ENCODE peak calls at places on chromosomes 7 and 10, in nine cellular contexts. One of them, this sample, is unnamed. For H3K27me3, the result is how much of the 10 kb centered on the place peaks cover.

GRCh38 chr10:3199488-3199887 is 26.9 kb upstream of the PITRM1 start:
- DNase-seq in CD8-positive, alpha-beta T cell: no peak
- DNase-seq in left ventricle myocardium inferior: no peak
- DNase-seq in cardiac muscle cell: no peak
- DNase-seq in colonic mucosa: no peak
- DNase-seq in Panc1: no peak
- DNase-seq in ovary: no peak
- DNase-seq in K562: no peak
- DNase-seq in endothelial cell of umbilical vein: no peak
- DNase-seq in this sample: no peak

GRCh38 chr10:86349474-86349873 is 17.1 kb downstream of the GRID1 start:
- DNase-seq in CD8-positive, alpha-beta T cell: no peak
- DNase-seq in left ventricle myocardium inferior: no peak
- DNase-seq in cardiac muscle cell: peak
- DNase-seq in colonic mucosa: no peak
- DNase-seq in Panc1: no peak
- DNase-seq in ovary: no peak
- DNase-seq in K562: peak
- DNase-seq in endothelial cell of umbilical vein: peak
- DNase-seq in this sample: no peak

GRCh38 chr10:60426425-60426824 is 36.8 kb upstream of the ANK3 start:
- DNase-seq in CD8-positive, alpha-beta T cell: no peak
- DNase-seq in left ventricle myocardium inferior: no peak
- DNase-seq in cardiac muscle cell: no peak
- DNase-seq in colonic mucosa: no peak
- DNase-seq in Panc1: no peak
- DNase-seq in ovary: no peak
- DNase-seq in K562: no peak
- DNase-seq in endothelial cell of umbilical vein: peak
- DNase-seq in this sample: no peak

GRCh38 chr7:29951206-29951605 is 38.4 kb downstream of the SCRN1 start:
- DNase-seq in CD8-positive, alpha-beta T cell: no peak
- DNase-seq in left ventricle myocardium inferior: no peak
- DNase-seq in cardiac muscle cell: no peak
- DNase-seq in colonic mucosa: no peak
- DNase-seq in Panc1: no peak
- DNase-seq in ovary: no peak
- DNase-seq in K562: no peak
- DNase-seq in endothelial cell of umbilical vein: no peak
- DNase-seq in this sample: no peak

GRCh38 chr10:86446987-86447386 is 74.6 kb downstream of the WAPL start:
- DNase-seq in CD8-positive, alpha-beta T cell: no peak
- DNase-seq in left ventricle myocardium inferior: no peak
- DNase-seq in cardiac muscle cell: no peak
- DNase-seq in colonic mucosa: no peak
- DNase-seq in Panc1: no peak
- DNase-seq in ovary: no peak
- DNase-seq in K562: no peak
- DNase-seq in endothelial cell of umbilical vein: no peak
- DNase-seq in this sample: no peak

GRCh38 chr7:155598810-155599210 is 45.7 kb upstream of the RBM33 start:
- DNase-seq in CD8-positive, alpha-beta T cell: peak
- DNase-seq in left ventricle myocardium inferior: peak
- DNase-seq in cardiac muscle cell: peak
- DNase-seq in colonic mucosa: peak
- DNase-seq in Panc1: peak
- DNase-seq in ovary: peak
- DNase-seq in K562: peak
- DNase-seq in endothelial cell of umbilical vein: peak
- DNase-seq in this sample: peak

GRCh38 chr7:96987719-96988118 is 17.6 kb upstream of the DLX6 start:
- DNase-seq in CD8-positive, alpha-beta T cell: no peak
- DNase-seq in left ventricle myocardium inferior: no peak
- DNase-seq in cardiac muscle cell: no peak
- DNase-seq in colonic mucosa: no peak
- DNase-seq in Panc1: no peak
- DNase-seq in ovary: no peak
- DNase-seq in K562: no peak
- DNase-seq in endothelial cell of umbilical vein: no peak
- DNase-seq in this sample: no peak

GRCh38 chr10:132444877-132445351 is 47.9 kb downstream of the PWWP2B start:
- DNase-seq in CD8-positive, alpha-beta T cell: no peak
- DNase-seq in left ventricle myocardium inferior: no peak
- DNase-seq in cardiac muscle cell: no peak
- DNase-seq in colonic mucosa: no peak
- DNase-seq in Panc1: no peak
- DNase-seq in ovary: no peak
- DNase-seq in K562: no peak
- DNase-seq in endothelial cell of umbilical vein: no peak
- DNase-seq in this sample: no peak

GRCh38 chr7:30176463-30177090 is 41.8 kb downstream of the MTURN start:
- DNase-seq in CD8-positive, alpha-beta T cell: no peak
- DNase-seq in left ventricle myocardium inferior: no peak
- DNase-seq in cardiac muscle cell: no peak
- DNase-seq in colonic mucosa: no peak
- DNase-seq in Panc1: no peak
- DNase-seq in ovary: no peak
- DNase-seq in K562: no peak
- DNase-seq in endothelial cell of umbilical vein: no peak
- DNase-seq in this sample: no peak

GRCh38 chr10:8437896-8438295 is 383.4 kb downstream of the GATA3 start:
- DNase-seq in CD8-positive, alpha-beta T cell: no peak
- DNase-seq in left ventricle myocardium inferior: no peak
- DNase-seq in cardiac muscle cell: no peak
- DNase-seq in colonic mucosa: no peak
- DNase-seq in Panc1: no peak
- DNase-seq in ovary: no peak
- DNase-seq in K562: no peak
- DNase-seq in endothelial cell of umbilical vein: no peak
- DNase-seq in this sample: no peak

GRCh38 chr10:27742926-27743735 is 2.5 kb downstream of the MKX start:
- DNase-seq in CD8-positive, alpha-beta T cell: peak
- DNase-seq in left ventricle myocardium inferior: peak
- DNase-seq in cardiac muscle cell: peak
- DNase-seq in colonic mucosa: peak
- DNase-seq in Panc1: no peak
- DNase-seq in ovary: peak
- DNase-seq in K562: no peak
- DNase-seq in endothelial cell of umbilical vein: peak
- DNase-seq in this sample: no peak
- H3K27me3 ChIP-seq in CD8-positive, alpha-beta T cell: half or more
- H3K27me3 ChIP-seq in left ventricle myocardium inferior: half or more
- H3K27me3 ChIP-seq in cardiac muscle cell: half or more
- H3K27me3 ChIP-seq in colonic mucosa: half or more
- H3K27me3 ChIP-seq in Panc1: under half
- H3K27me3 ChIP-seq in ovary: under half
- H3K27me3 ChIP-seq in K562: under half
- H3K27me3 ChIP-seq in endothelial cell of umbilical vein: half or more
- H3K27me3 ChIP-seq in this sample: half or more

GRCh38 chr10:29916669-29917068 is 142.7 kb downstream of the JCAD start:
- DNase-seq in CD8-positive, alpha-beta T cell: no peak
- DNase-seq in left ventricle myocardium inferior: no peak
- DNase-seq in cardiac muscle cell: no peak
- DNase-seq in colonic mucosa: no peak
- DNase-seq in Panc1: no peak
- DNase-seq in ovary: no peak
- DNase-seq in K562: no peak
- DNase-seq in endothelial cell of umbilical vein: no peak
- DNase-seq in this sample: no peak
- H3K27ac ChIP-seq in CD8-positive, alpha-beta T cell: no peak
- H3K27ac ChIP-seq in left ventricle myocardium inferior: no peak
- H3K27ac ChIP-seq in cardiac muscle cell: no peak
- H3K27ac ChIP-seq in colonic mucosa: no peak
- H3K27ac ChIP-seq in Panc1: no peak
- H3K27ac ChIP-seq in ovary: no peak
- H3K27ac ChIP-seq in K562: no peak
- H3K27ac ChIP-seq in endothelial cell of umbilical vein: no peak
- H3K27ac ChIP-seq in this sample: no peak

DNA sequence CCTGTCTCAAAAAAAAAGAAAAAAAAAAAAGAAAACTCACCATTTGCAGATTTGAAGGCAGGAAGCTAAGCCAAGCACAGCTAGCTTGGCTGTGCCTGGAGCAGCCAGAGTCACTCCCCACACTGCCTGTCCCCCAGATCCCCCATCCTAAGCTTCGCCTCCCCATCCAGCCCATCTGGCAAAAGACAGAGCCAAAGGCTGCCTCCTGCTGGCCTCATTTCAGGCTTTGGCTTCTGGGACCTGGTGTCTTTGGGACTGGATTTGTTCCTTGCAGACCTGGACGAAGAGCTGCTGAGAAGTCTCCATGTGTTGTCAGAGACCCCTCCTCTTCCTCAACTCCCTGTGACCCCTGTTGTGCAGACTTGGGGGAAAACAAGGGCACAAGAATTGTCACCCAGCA is 8.1 kb downstream of the ASL start:
- DNase-seq in CD8-positive, alpha-beta T cell: no peak
- DNase-seq in left ventricle myocardium inferior: no peak
- DNase-seq in cardiac muscle cell: no peak
- DNase-seq in colonic mucosa: no peak
- DNase-seq in Panc1: no peak
- DNase-seq in ovary: no peak
- DNase-seq in K562: no peak
- DNase-seq in endothelial cell of umbilical vein: no peak
- DNase-seq in this sample: no peak
- TF ChIP-seq CTCF in CD8-positive, alpha-beta T cell: no peak
- TF ChIP-seq CTCF in left ventricle myocardium inferior: no peak
- TF ChIP-seq CTCF in cardiac muscle cell: no peak
- TF ChIP-seq CTCF in colonic mucosa: no peak
- TF ChIP-seq CTCF in Panc1: no peak
- TF ChIP-seq CTCF in ovary: no peak
- TF ChIP-seq CTCF in K562: peak
- TF ChIP-seq CTCF in endothelial cell of umbilical vein: no peak
- TF ChIP-seq CTCF in this sample: no peak

GRCh38 chr7:150959739-150960734 is 18.1 kb downstream of the KCNH2 start:
- DNase-seq in CD8-positive, alpha-beta T cell: no peak
- DNase-seq in left ventricle myocardium inferior: no peak
- DNase-seq in cardiac muscle cell: no peak
- DNase-seq in colonic mucosa: no peak
- DNase-seq in Panc1: no peak
- DNase-seq in ovary: no peak
- DNase-seq in K562: peak
- DNase-seq in endothelial cell of umbilical vein: no peak
- DNase-seq in this sample: no peak
- H3K27me3 ChIP-seq in CD8-positive, alpha-beta T cell: under half
- H3K27me3 ChIP-seq in left ventricle myocardium inferior: half or more
- H3K27me3 ChIP-seq in cardiac muscle cell: under half
- H3K27me3 ChIP-seq in colonic mucosa: under half
- H3K27me3 ChIP-seq in Panc1: under half
- H3K27me3 ChIP-seq in ovary: under half
- H3K27me3 ChIP-seq in K562: under half
- H3K27me3 ChIP-seq in endothelial cell of umbilical vein: under half
- H3K27me3 ChIP-seq in this sample: under half

DNA sequence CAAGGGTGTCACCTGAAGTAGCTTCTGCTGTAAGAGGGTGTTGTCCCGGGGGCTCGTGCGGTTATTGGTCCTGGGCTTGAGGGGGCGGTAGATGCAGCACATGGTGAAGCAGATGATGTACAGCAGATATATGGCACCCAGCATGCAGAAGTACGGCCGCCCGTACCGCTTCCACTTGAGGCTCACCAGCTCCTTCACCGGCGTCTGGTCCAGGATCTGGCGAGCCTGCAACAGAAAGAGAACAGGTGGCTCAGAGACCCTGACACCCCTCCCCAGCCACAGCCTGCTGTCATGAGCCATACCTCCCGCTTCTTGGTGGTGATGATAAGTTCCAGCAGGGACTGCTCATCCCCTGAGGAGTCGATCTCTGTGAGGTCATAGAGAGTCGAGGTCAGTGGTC is 10.1 kb downstream of the TRPV6 start:
- DNase-seq in CD8-positive, alpha-beta T cell: no peak
- DNase-seq in left ventricle myocardium inferior: no peak
- DNase-seq in cardiac muscle cell: no peak
- DNase-seq in colonic mucosa: no peak
- DNase-seq in Panc1: no peak
- DNase-seq in ovary: no peak
- DNase-seq in K562: no peak
- DNase-seq in endothelial cell of umbilical vein: no peak
- DNase-seq in this sample: no peak
- H3K27ac ChIP-seq in CD8-positive, alpha-beta T cell: no peak
- H3K27ac ChIP-seq in left ventricle myocardium inferior: no peak
- H3K27ac ChIP-seq in cardiac muscle cell: no peak
- H3K27ac ChIP-seq in colonic mucosa: no peak
- H3K27ac ChIP-seq in Panc1: no peak
- H3K27ac ChIP-seq in ovary: no peak
- H3K27ac ChIP-seq in K562: no peak
- H3K27ac ChIP-seq in endothelial cell of umbilical vein: no peak
- H3K27ac ChIP-seq in this sample: no peak

DNA sequence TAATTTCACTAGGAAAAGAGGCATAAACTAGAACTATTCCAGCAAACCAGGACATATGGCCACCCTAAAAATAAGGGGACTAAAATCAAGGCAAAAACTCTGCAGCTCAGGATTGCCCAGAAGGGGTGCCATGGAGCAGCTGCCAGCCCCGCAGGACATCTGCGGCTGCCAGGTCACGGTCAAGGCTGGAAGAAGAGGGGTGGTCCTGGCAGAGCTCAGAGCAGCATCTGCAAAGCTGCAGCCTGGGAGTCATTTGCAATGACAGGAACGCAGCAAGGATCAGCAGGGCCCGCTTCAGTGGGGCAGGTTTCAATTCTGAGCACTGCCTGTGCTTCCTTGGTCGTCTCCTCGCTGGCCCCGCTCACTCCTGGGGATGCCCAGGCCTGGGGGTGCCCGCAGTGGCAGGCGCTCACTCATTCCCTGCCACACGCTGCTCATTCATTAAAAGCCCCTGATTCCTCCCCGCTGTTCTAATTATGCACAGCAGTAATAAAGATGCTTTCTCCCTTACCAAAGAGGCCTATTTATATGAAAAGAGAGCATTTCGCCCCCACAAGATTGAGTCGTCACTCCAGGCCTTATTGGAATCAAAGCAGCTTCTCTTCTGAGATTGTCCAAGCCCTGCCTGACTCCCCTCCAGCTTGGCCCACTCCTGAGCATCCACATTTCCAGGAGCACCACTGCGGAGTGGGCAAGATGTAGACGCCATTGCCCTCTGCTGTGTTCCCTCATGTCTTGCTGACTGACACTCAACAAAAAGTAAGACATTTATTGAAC is 4.6 kb downstream of the HSPA12A start:
- DNase-seq in CD8-positive, alpha-beta T cell: no peak
- DNase-seq in left ventricle myocardium inferior: no peak
- DNase-seq in cardiac muscle cell: no peak
- DNase-seq in colonic mucosa: no peak
- DNase-seq in Panc1: no peak
- DNase-seq in ovary: peak
- DNase-seq in K562: no peak
- DNase-seq in endothelial cell of umbilical vein: no peak
- DNase-seq in this sample: no peak
- TF ChIP-seq CTCF in CD8-positive, alpha-beta T cell: no peak
- TF ChIP-seq CTCF in left ventricle myocardium inferior: peak
- TF ChIP-seq CTCF in cardiac muscle cell: peak
- TF ChIP-seq CTCF in colonic mucosa: no peak
- TF ChIP-seq CTCF in Panc1: no peak
- TF ChIP-seq CTCF in ovary: no peak
- TF ChIP-seq CTCF in K562: no peak
- TF ChIP-seq CTCF in endothelial cell of umbilical vein: no peak
- TF ChIP-seq CTCF in this sample: peak

This sample was measured in dorsolateral prefrontal cortex.